ENCODE peak calls at places on chromosomes 16 and 17, in four cellular contexts. J is GM12878, P is K562, H is HepG2. T is an unnamed sample.
A peak's percentile ranks its signal among the peaks of the same experiment; 100 is the strongest.

GRCh38 chr16:87608400-87608985 is 6.2 kb downstream of the JPH3 start:
- DNase-seq in J (no peak), P (peak; percentile 79), H (peak; percentile 48), T (no peak)

GRCh38 chr16:81136331-81137011 is 40.3 kb upstream of the GCSH start:
- DNase-seq in J (no peak), P (no peak), H (no peak), T (no peak)

GRCh38 chr16:66731101-66731500 is 20.3 kb downstream of the DYNC1LI2 start:
- DNase-seq in J (no peak), P (no peak), H (no peak), T (no peak)

GRCh38 chr16:84730406-84731106 is 30.8 kb downstream of the USP10 start:
- DNase-seq in J (no peak), P (peak; percentile 78), H (peak; percentile 74), T (no peak)

GRCh38 chr17:79707931-79708891 is 22.5 kb upstream of the ENPP7 start:
- DNase-seq in J (no peak), P (peak; percentile 68), H (peak; percentile 43), T (no peak)

GRCh38 chr16:50038756-50039529 is 13.9 kb downstream of the CNEP1R1 start:
- DNase-seq in J (no peak), P (peak; percentile 26), H (no peak), T (no peak)

GRCh38 chr16:25916091-25916490 is 224.3 kb downstream of the HS3ST4 start:
- DNase-seq in J (no peak), P (no peak), H (no peak), T (no peak)

GRCh38 chr16:84514874-84515835 is 10.7 kb upstream of the MEAK7 start:
- DNase-seq in J (peak; percentile 96), P (no peak), H (peak; percentile 85), T (no peak)

GRCh38 chr16:53090591-53091507 is 36.1 kb downstream of the CHD9 start:
- DNase-seq in J (peak; percentile 59), P (no peak), H (peak; percentile 46), T (no peak)

GRCh38 chr16:84732674-84733352 is 33.0 kb downstream of the USP10 start:
- DNase-seq in J (no peak), P (peak; percentile 63), H (no peak), T (no peak)

GRCh38 chr17:80847506-80848230 is 144.0 kb upstream of the CHMP6 start:
- DNase-seq in J (no peak), P (peak; percentile 55), H (no peak), T (no peak)

GRCh38 chr17:62017496-62017895 is 47.6 kb downstream of the MED13 start:
- DNase-seq in J (no peak), P (no peak), H (no peak), T (no peak)

GRCh38 chr17:67019126-67019507 is 25.2 kb upstream of the CACNG1 start:
- DNase-seq in J (no peak), P (no peak), H (no peak), T (no peak)

GRCh38 chr16:85384831-85385462 is 228.2 kb upstream of the GSE1 start:
- DNase-seq in J (no peak), P (no peak), H (no peak), T (peak; percentile 56)

GRCh38 chr16:85167589-85168537 is 55.6 kb upstream of the CIBAR2 start:
- DNase-seq in J (no peak), P (no peak), H (peak; percentile 72), T (no peak)

GRCh38 chr17:35449371-35449931 is 885 bp upstream of the SLFN13 start:
- DNase-seq in J (no peak), P (no peak), H (no peak), T (peak; percentile 70)

GRCh38 chr16:84467256-84467655 is 37.2 kb downstream of the MEAK7 start:
- DNase-seq in J (no peak), P (no peak), H (no peak), T (no peak)

GRCh38 chr17:10657866-10658265 is 757 bp upstream of the MYH3 start:
- DNase-seq in J (no peak), P (no peak), H (no peak), T (no peak)

GRCh38 chr17:10657123-10657522 is at the start of gene MYH3:
- DNase-seq in J (no peak), P (no peak), H (no peak), T (no peak)

GRCh38 chr17:10666921-10667320 is 9.8 kb upstream of the MYH3 start:
- DNase-seq in J (no peak), P (no peak), H (no peak), T (no peak)

GRCh38 chr17:10663231-10663630 is 6.1 kb upstream of the MYH3 start:
- DNase-seq in J (no peak), P (no peak), H (no peak), T (no peak)

GRCh38 chr17:10661377-10661906 is 4.3 kb upstream of the MYH3 start:
- DNase-seq in J (no peak), P (no peak), H (no peak), T (no peak)
- TF ChIP-seq BRCA1 in J (no peak), P (no peak), H (no peak), T (no peak)

DNA sequence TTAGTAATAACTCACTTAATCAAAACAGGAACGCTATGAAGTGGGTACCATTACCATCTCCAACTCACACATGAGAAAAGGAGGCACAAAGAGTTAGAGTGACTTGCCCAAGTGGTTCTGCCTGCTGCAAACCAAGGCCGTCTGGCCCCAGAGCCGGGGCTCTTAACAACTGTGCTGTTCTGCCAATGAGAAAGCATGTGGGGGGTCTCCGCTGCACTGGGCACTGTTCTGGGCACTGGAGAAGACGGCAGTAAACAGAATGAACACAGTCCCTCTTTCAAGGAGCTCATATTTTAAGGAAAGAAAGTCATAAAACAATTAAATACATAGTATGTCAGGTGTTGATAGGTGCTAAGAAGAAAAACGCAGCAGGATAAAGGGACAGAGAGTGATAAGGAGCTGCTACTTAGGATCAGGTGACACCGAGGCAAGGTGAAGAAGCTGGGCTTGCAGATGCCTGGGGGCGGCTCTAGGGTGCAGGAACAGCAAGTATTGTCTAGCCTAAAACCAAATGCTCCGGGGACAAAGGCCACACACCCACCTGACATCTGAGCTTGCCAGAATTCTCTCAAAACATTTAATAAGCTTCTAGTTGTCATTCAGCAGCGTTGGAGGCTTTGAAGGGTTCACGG is 6.5 kb downstream of the STX8 start:
- DNase-seq in J (no peak), P (no peak), H (no peak), T (no peak)
- TF ChIP-seq BRCA1 in J (no peak), P (no peak), H (no peak), T (no peak)

GRCh38 chr16:46857261-46857962 is 26.4 kb upstream of the C16orf87 start:
- DNase-seq in J (no peak), P (peak; percentile 23), H (peak; percentile 65), T (no peak)
- TF ChIP-seq BRCA1 in J (no peak), P (no peak), H (no peak), T (no peak)

GRCh38 chr17:75602644-75603043 is 15.0 kb downstream of the MYO15B start:
- DNase-seq in J (no peak), P (no peak), H (no peak), T (no peak)
- TF ChIP-seq BRCA1 in J (no peak), P (no peak), H (no peak), T (no peak)

DNA sequence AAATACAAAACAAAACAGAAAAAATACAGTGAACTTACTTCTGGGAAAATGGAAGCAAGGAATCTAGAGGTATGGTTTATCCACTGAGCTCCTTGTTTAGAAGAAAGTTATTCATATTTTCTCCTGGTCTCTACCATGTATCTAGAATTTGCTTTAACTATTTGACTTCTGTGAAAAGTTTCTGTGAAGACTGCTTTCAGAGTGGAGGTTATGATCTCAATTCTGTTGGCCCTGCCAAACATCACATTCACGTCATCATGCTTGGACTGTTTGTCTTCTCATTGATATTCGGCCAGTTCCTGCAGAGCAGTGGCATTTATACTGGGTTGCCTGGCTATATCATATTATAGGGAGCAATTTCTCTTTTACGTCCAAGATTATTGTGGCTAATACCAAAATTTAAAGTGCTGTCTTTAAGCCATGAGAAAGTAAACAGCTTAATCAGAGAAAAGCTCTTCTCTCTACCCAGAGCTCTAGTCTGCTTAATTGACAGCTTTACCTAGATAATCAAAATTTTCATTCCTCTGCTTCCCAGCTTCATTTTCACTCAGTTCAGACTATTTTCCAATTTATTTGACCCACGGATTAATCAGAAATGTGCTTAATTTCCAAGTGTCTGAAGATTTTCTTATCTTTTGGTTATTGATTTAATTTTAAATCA is at the start of gene ABCA8:
- DNase-seq in J (no peak), P (peak; percentile 18), H (no peak), T (no peak)
- TF ChIP-seq BRCA1 in J (no peak), P (no peak), H (no peak), T (no peak)

T was measured in H1.